ENCODE peak calls at places on chromosomes 7 and 10, in five cellular contexts. S is kidney epithelial cell, E is GM19239, L is AG04450, H is EL. C is an unnamed sample.

GRCh38 chr10:79142064-79142491 is 73.3 kb downstream of the ZMIZ1 start:
- DNase-seq in S (peak), L (no peak), H (peak), E (no peak), C (no peak)

GRCh38 chr10:74927701-74928100 is 101.3 kb downstream of the KAT6B start:
- DNase-seq in E (no peak), H (peak), S (no peak), L (no peak), C (no peak)

GRCh38 chr10:62037890-62038608 is 136.6 kb downstream of the ARID5B start:
- DNase-seq in E (no peak), L (no peak), S (no peak), H (no peak), C (no peak)

GRCh38 chr10:33201056-33201780 is 133.2 kb downstream of the NRP1 start:
- DNase-seq in L (no peak), E (no peak), H (no peak), S (no peak), C (no peak)

GRCh38 chr7:70484255-70484654 is 647.7 kb upstream of the GALNT17 start:
- DNase-seq in E (no peak), S (no peak), L (no peak), H (no peak), C (no peak)

GRCh38 chr10:11025978-11026377 is 8.3 kb downstream of the CELF2 start:
- DNase-seq in L (no peak), S (no peak), E (no peak), H (no peak), C (no peak)

GRCh38 chr10:90968448-90969086 is 47.7 kb upstream of the ANKRD1 start:
- DNase-seq in E (no peak), H (peak), S (peak), L (peak), C (no peak)

GRCh38 chr10:115948415-115948814 is 324.6 kb downstream of the GFRA1 start:
- DNase-seq in S (no peak), H (peak), E (no peak), L (no peak), C (no peak)

GRCh38 chr10:66795871-66796270 is 130.0 kb upstream of the LRRTM3 start:
- DNase-seq in S (no peak), H (no peak), E (no peak), L (no peak), C (no peak)

GRCh38 chr7:88219781-88220747 is at the start of gene SRI:
- DNase-seq in L (peak), H (peak), E (peak), S (no peak), C (peak)

GRCh38 chr7:157358041-157358752 is 21.4 kb downstream of the DNAJB6 start:
- DNase-seq in H (no peak), S (no peak), L (no peak), E (no peak), C (no peak)

GRCh38 chr10:68869623-68870022 is 31.5 kb upstream of the DDX50 start:
- DNase-seq in L (no peak), H (no peak), E (no peak), S (no peak), C (no peak)

GRCh38 chr7:105429746-105430612 is 41.3 kb upstream of the SRPK2 start:
- DNase-seq in S (no peak), H (peak), E (no peak), L (peak), C (peak)